ENCODE peak calls at places on chromosomes 6 and 20, in four cellular contexts. R, Y, I and G are unnamed samples.

GRCh38 chr6:31711233-31711632 is 3.9 kb upstream of the LY6G6D start:
- DNase-seq in R (no peak), Y (peak; percentile 55), I (no peak), G (no peak)

GRCh38 chr6:136446579-136447182 is 103.5 kb downstream of the MAP7 start:
- DNase-seq in Y (no peak), R (no peak), I (no peak), G (no peak)

GRCh38 chr6:99814230-99814928 is 179.6 kb downstream of the MCHR2 start:
- DNase-seq in Y (no peak), I (peak; percentile 3), R (no peak), G (no peak)

GRCh38 chr6:11356404-11357155 is 124.1 kb upstream of the NEDD9 start:
- DNase-seq in I (no peak), Y (no peak), R (no peak), G (no peak)

GRCh38 chr6:56759521-56759920 is 116.8 kb upstream of the DST start:
- DNase-seq in I (no peak), Y (no peak), R (no peak), G (no peak)

GRCh38 chr6:19210849-19211590 is 626.1 kb upstream of the ID4 start:
- DNase-seq in I (peak; percentile 20), R (no peak), Y (peak; percentile 39), G (peak; percentile 84)

GRCh38 chr6:26328265-26328844 is 36.6 kb upstream of the BTN3A2 start:
- DNase-seq in R (no peak), I (no peak), Y (no peak), G (no peak)

GRCh38 chr6:170584181-170584953 is at the start of gene PDCD2:
- DNase-seq in R (peak; percentile 54), Y (peak; percentile 93), I (peak; percentile 91), G (peak; percentile 70)

GRCh38 chr6:122558027-122558426 is 52.2 kb upstream of the PKIB start:
- DNase-seq in Y (no peak), R (no peak), I (no peak), G (no peak)

GRCh38 chr20:51650685-51651134 is 108.2 kb upstream of the NFATC2 start:
- DNase-seq in I (no peak), Y (no peak), R (no peak), G (no peak)

GRCh38 chr6:34656378-34657036 is 40.1 kb downstream of the ILRUN start:
- DNase-seq in R (peak; percentile 97), Y (no peak), I (peak; percentile 76), G (no peak)

GRCh38 chr6:12459945-12460800 is 170.0 kb downstream of the EDN1 start:
- DNase-seq in I (no peak), Y (no peak), R (no peak), G (no peak)

GRCh38 chr20:51493346-51493791 is 49.1 kb downstream of the NFATC2 start:
- DNase-seq in I (no peak), Y (peak; percentile 45), R (no peak), G (no peak)

GRCh38 chr6:127518212-127518709 is 874 bp downstream of the MTCL3 start:
- DNase-seq in I (no peak), R (no peak), Y (no peak), G (no peak)

GRCh38 chr6:133888931-133889556 is at the start of gene TCF21:
- DNase-seq in Y (no peak), R (no peak), I (no peak), G (no peak)

GRCh38 chr20:32164984-32165735 is 42.4 kb downstream of the PLAGL2 start:
- DNase-seq in Y (no peak), I (no peak), R (no peak), G (no peak)

GRCh38 chr6:169723200-169723909 is 945 bp downstream of the PHF10 start:
- DNase-seq in R (no peak), Y (peak; percentile 85), I (peak; percentile 39), G (peak; percentile 71)

GRCh38 chr6:73521351-73522254 is 771 bp upstream of the EEF1A1 start:
- DNase-seq in R (no peak), I (peak; percentile 69), Y (peak; percentile 62), G (peak; percentile 91)

GRCh38 chr20:61253264-61253639 is 1.2 kb downstream of the CDH4 start:
- DNase-seq in I (no peak), R (no peak), Y (no peak), G (peak; percentile 65)

GRCh38 chr6:5626727-5627426 is 365.6 kb downstream of the FARS2 start:
- DNase-seq in I (no peak), R (peak; percentile 27), Y (no peak), G (no peak)

GRCh38 chr20:38293490-38294333 is 10.2 kb upstream of the BPI start:
- DNase-seq in Y (no peak), R (no peak), I (no peak), G (no peak)
- TF ChIP-seq CHD2 in Y (no peak), R (no peak), I (no peak), G (no peak)

GRCh38 chr20:1588869-1589460 is 30.8 kb downstream of the SIRPB1 start:
- DNase-seq in I (no peak), R (no peak), Y (no peak), G (no peak)

GRCh38 chr20:1588166-1588868 is 30.8 kb upstream of the SIRPD start:
- DNase-seq in Y (no peak), I (no peak), R (no peak), G (no peak)
- TF ChIP-seq SRF in Y (no peak), I (no peak), R (no peak), G (no peak)

GRCh38 chr20:59735917-59736316 is 131.6 kb downstream of the PHACTR3 start:
- DNase-seq in I (no peak), R (no peak), Y (no peak), G (no peak)
- TF ChIP-seq CHD2 in I (no peak), R (no peak), Y (no peak), G (no peak)

DNA sequence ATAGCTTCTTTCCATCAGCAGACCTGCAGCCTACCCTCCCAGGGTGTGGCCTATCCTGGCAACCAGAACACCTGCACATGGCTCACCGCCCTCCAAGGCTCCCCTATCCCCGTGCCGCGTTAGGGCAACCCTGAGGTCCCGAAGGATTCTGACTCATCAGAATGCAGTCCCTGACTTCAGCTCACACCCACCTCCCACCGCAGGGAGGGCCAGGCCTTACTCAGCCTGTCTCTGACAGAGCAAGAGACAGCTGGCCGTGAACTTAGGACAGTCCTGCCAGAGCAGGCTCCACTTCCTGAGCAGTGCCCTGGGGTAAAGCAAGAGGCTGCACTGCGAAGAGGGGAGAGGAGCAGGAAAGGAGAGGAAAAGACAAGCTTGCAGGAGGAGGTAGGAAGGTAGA is 103.0 kb downstream of the SLC23A2 start:
- DNase-seq in R (no peak), I (no peak), Y (no peak), G (no peak)
- TF ChIP-seq SRF in R (no peak), I (no peak), Y (no peak), G (no peak)

DNA sequence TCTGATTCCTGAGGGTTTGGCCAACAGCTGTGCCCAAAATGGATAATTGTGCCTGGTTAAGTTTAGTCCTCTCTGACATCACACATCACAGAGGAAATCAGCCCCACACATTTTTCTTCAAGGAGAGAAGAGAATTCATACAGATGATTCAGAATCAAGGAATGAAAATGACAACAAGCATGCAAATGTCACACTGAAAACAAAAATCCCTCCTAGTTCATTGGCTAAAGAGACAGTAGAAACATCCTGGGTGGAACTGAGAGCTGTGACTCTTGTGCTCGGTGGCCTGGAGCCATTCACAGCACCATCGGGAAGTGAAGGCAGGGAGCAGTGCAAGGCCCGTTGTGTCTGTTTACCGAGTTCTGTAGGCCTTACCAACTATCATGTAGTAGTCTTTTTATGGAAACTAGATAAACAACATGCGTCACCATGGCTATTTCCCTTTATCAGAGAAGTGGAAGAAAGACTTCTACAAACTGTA is 81.7 kb upstream of the TENT5A start:
- DNase-seq in I (no peak), Y (no peak), R (no peak), G (no peak)
- TF ChIP-seq CHD2 in I (no peak), Y (no peak), R (no peak), G (no peak)

GRCh38 chr6:142013875-142014495 is 118.7 kb upstream of the GJE1 start:
- DNase-seq in R (no peak), I (no peak), Y (no peak), G (no peak)
- TF ChIP-seq SRF in R (no peak), I (no peak), Y (no peak), G (no peak)

GRCh38 chr6:114042267-114043075 is 71.5 kb upstream of the HDAC2 start:
- DNase-seq in Y (no peak), I (no peak), R (no peak), G (no peak)

GRCh38 chr6:114039835-114040234 is 68.9 kb upstream of the HDAC2 start:
- DNase-seq in I (no peak), R (no peak), Y (no peak), G (no peak)

DNA sequence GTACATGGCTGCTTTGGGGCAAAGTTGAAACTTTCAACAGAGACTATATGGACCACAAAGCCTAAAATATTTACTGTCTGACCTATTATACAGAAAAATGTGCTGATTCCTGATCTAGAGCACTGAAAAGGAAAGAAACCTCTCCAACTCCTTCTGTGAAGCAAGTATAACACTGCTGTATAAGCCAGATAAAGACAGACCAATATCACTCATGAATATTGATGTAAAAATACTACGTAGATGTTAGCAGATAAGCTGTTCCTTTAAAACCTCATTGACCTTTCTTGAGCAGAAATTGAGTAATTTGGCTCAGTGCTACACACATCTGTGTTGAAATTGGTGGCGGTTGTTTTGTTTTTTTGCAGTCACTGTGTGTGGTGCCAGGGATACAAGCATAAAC is 69.9 kb upstream of the HDAC2 start:
- DNase-seq in R (no peak), Y (no peak), I (no peak), G (no peak)
- TF ChIP-seq CHD2 in R (no peak), Y (no peak), I (no peak), G (no peak)

DNA sequence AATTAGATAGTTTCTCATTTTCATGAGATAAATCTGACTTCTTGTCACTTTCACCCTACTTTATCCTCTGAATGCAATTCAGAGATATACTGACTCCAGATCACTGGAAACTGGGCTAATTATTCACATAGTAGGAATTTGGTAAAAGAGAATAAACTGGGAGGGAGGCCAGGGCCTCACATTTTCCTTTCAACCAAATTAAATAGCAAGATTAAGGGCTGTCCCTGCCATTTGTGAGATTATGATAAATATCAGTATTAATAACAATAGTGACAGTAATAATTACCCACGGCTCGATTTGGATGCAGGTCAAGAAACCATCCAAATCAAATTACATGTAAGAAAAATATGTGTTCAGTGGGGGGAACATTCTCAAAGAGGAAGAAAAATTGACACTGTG is 140.5 kb downstream of the CD83 start:
- DNase-seq in I (no peak), R (no peak), Y (no peak), G (no peak)
- TF ChIP-seq SRF in I (no peak), R (no peak), Y (no peak), G (no peak)

DNA sequence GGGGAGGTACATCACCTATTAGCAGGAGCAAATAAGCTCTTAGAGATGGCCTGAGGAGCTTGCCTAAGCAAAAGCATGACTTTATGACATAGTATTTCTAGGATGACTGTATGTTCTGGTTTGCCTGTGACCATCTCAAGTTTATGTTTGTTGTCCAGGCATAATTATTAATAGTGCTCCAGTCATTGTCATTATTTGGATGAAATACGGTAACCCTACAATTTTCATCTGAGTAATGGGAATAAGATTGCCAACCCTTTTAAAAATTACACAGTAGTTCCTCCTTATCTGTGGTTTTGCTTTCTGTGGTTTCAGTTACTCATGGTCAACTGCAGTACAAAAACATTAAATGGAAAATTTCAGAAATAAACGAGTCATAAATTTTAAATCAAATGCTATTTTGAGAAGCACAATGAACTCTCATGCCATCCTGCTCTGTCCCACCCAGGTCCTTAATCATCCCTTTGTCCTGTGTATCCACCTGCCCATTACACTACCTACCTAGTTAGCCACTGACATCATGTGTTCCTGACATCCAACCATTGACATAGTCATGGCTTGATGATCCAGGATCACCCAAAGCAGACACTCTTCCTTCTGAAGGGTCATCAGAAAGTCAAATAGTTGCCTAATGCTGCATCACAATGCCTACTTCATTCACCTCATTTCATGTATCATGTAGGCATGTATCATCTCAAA is 27.0 kb upstream of the TFB1M start:
- DNase-seq in Y (no peak), R (no peak), I (peak; percentile 49), G (no peak)
- TF ChIP-seq CHD2 in Y (no peak), R (no peak), I (no peak), G (no peak)